ENCODE peak calls at places on chromosomes 6 and 20, in ten cellular contexts. One of them, this sample, is unnamed.

GRCh38 chr6:139311826-139312225 is 20.0 kb upstream of the TXLNB start:
- DNase-seq in prostate gland: no peak
- DNase-seq in posterior vena cava: no peak
- DNase-seq in Jurkat, Clone E6-1: no peak
- DNase-seq in neural crest cell: no peak
- DNase-seq in RWPE1: no peak
- DNase-seq in A172: no peak
- DNase-seq in head of caudate nucleus: no peak
- DNase-seq in GM13976: no peak
- DNase-seq in RWPE2: no peak
- DNase-seq in this sample: no peak

GRCh38 chr6:136129365-136129764 is 120.7 kb downstream of the MTFR2 start:
- DNase-seq in RWPE2: no peak
- DNase-seq in posterior vena cava: no peak
- DNase-seq in A172: no peak
- DNase-seq in GM13976: no peak
- DNase-seq in Jurkat, Clone E6-1: no peak
- DNase-seq in head of caudate nucleus: no peak
- DNase-seq in RWPE1: no peak
- DNase-seq in prostate gland: no peak
- DNase-seq in neural crest cell: no peak
- DNase-seq in this sample: no peak

GRCh38 chr20:24837721-24838456 is 111.2 kb upstream of the CST7 start:
- DNase-seq in prostate gland: no peak
- DNase-seq in GM13976: no peak
- DNase-seq in Jurkat, Clone E6-1: no peak
- DNase-seq in neural crest cell: no peak
- DNase-seq in head of caudate nucleus: no peak
- DNase-seq in posterior vena cava: no peak
- DNase-seq in RWPE1: no peak
- DNase-seq in RWPE2: no peak
- DNase-seq in A172: peak; percentile 71
- DNase-seq in this sample: no peak

GRCh38 chr6:27558028-27558724 is 85.3 kb upstream of the ZNF184 start:
- DNase-seq in RWPE1: no peak
- DNase-seq in A172: no peak
- DNase-seq in Jurkat, Clone E6-1: no peak
- DNase-seq in neural crest cell: no peak
- DNase-seq in RWPE2: no peak
- DNase-seq in prostate gland: no peak
- DNase-seq in posterior vena cava: no peak
- DNase-seq in head of caudate nucleus: no peak
- DNase-seq in GM13976: no peak
- DNase-seq in this sample: no peak

GRCh38 chr6:43060034-43060754 is 763 bp downstream of the KLC4 start:
- DNase-seq in prostate gland: peak; percentile 31
- DNase-seq in GM13976: no peak
- DNase-seq in Jurkat, Clone E6-1: no peak
- DNase-seq in head of caudate nucleus: no peak
- DNase-seq in A172: peak; percentile 18
- DNase-seq in RWPE2: no peak
- DNase-seq in neural crest cell: no peak
- DNase-seq in RWPE1: peak; percentile 44
- DNase-seq in posterior vena cava: no peak
- DNase-seq in this sample: no peak

GRCh38 chr6:159098636-159099106 is 53.9 kb upstream of the TAGAP start:
- DNase-seq in posterior vena cava: no peak
- DNase-seq in head of caudate nucleus: no peak
- DNase-seq in Jurkat, Clone E6-1: no peak
- DNase-seq in RWPE2: no peak
- DNase-seq in GM13976: no peak
- DNase-seq in neural crest cell: no peak
- DNase-seq in A172: no peak
- DNase-seq in RWPE1: no peak
- DNase-seq in prostate gland: no peak
- DNase-seq in this sample: peak; percentile 39

GRCh38 chr6:21228411-21228810 is 365.1 kb upstream of the SOX4 start:
- DNase-seq in prostate gland: no peak
- DNase-seq in RWPE2: no peak
- DNase-seq in A172: no peak
- DNase-seq in head of caudate nucleus: no peak
- DNase-seq in RWPE1: peak; percentile 45
- DNase-seq in posterior vena cava: no peak
- DNase-seq in GM13976: no peak
- DNase-seq in neural crest cell: no peak
- DNase-seq in Jurkat, Clone E6-1: no peak
- DNase-seq in this sample: no peak

GRCh38 chr6:123215211-123215610 is 219.2 kb downstream of the CLVS2 start:
- DNase-seq in RWPE2: no peak
- DNase-seq in prostate gland: no peak
- DNase-seq in A172: no peak
- DNase-seq in Jurkat, Clone E6-1: no peak
- DNase-seq in posterior vena cava: no peak
- DNase-seq in head of caudate nucleus: no peak
- DNase-seq in RWPE1: no peak
- DNase-seq in neural crest cell: no peak
- DNase-seq in GM13976: no peak
- DNase-seq in this sample: no peak

GRCh38 chr6:158663465-158664167 is 13.8 kb downstream of the SYTL3 start:
- DNase-seq in head of caudate nucleus: no peak
- DNase-seq in A172: no peak
- DNase-seq in posterior vena cava: no peak
- DNase-seq in RWPE1: no peak
- DNase-seq in Jurkat, Clone E6-1: no peak
- DNase-seq in prostate gland: peak; percentile 87
- DNase-seq in GM13976: no peak
- DNase-seq in neural crest cell: no peak
- DNase-seq in RWPE2: no peak
- DNase-seq in this sample: no peak

GRCh38 chr6:53295176-53295575 is 53.6 kb downstream of the ELOVL5 start:
- DNase-seq in Jurkat, Clone E6-1: no peak
- DNase-seq in GM13976: no peak
- DNase-seq in A172: no peak
- DNase-seq in RWPE2: no peak
- DNase-seq in posterior vena cava: no peak
- DNase-seq in RWPE1: no peak
- DNase-seq in head of caudate nucleus: no peak
- DNase-seq in neural crest cell: no peak
- DNase-seq in prostate gland: no peak
- DNase-seq in this sample: no peak

GRCh38 chr6:134352786-134353480 is 35.0 kb upstream of the SGK1 start:
- DNase-seq in RWPE1: no peak
- DNase-seq in neural crest cell: no peak
- DNase-seq in posterior vena cava: no peak
- DNase-seq in head of caudate nucleus: no peak
- DNase-seq in prostate gland: no peak
- DNase-seq in GM13976: no peak
- DNase-seq in Jurkat, Clone E6-1: no peak
- DNase-seq in RWPE2: no peak
- DNase-seq in A172: peak; percentile 70
- DNase-seq in this sample: no peak

GRCh38 chr20:25274481-25274880 is 26.6 kb downstream of the PYGB start:
- DNase-seq in A172: no peak
- DNase-seq in posterior vena cava: peak; percentile 72
- DNase-seq in RWPE1: no peak
- DNase-seq in prostate gland: no peak
- DNase-seq in GM13976: no peak
- DNase-seq in neural crest cell: no peak
- DNase-seq in Jurkat, Clone E6-1: no peak
- DNase-seq in RWPE2: peak; percentile 58
- DNase-seq in head of caudate nucleus: no peak
- DNase-seq in this sample: no peak

GRCh38 chr6:26536571-26537159 is 1.5 kb upstream of the HMGN4 start:
- DNase-seq in prostate gland: no peak
- DNase-seq in head of caudate nucleus: no peak
- DNase-seq in RWPE1: no peak
- DNase-seq in RWPE2: no peak
- DNase-seq in GM13976: peak; percentile 49
- DNase-seq in posterior vena cava: no peak
- DNase-seq in neural crest cell: no peak
- DNase-seq in Jurkat, Clone E6-1: peak; percentile 73
- DNase-seq in A172: peak; percentile 25
- DNase-seq in this sample: peak; percentile 91

GRCh38 chr6:41039060-41039998 is at the start of gene UNC5CL:
- DNase-seq in posterior vena cava: no peak
- DNase-seq in A172: peak; percentile 33
- DNase-seq in GM13976: peak; percentile 79
- DNase-seq in head of caudate nucleus: peak; percentile 40
- DNase-seq in RWPE2: no peak
- DNase-seq in RWPE1: peak; percentile 39
- DNase-seq in neural crest cell: peak; percentile 33
- DNase-seq in Jurkat, Clone E6-1: peak; percentile 32
- DNase-seq in prostate gland: peak; percentile 29
- DNase-seq in this sample: peak; percentile 51

GRCh38 chr6:34318492-34319470 is 70.0 kb upstream of the SMIM29 start:
- DNase-seq in prostate gland: no peak
- DNase-seq in RWPE2: no peak
- DNase-seq in Jurkat, Clone E6-1: no peak
- DNase-seq in neural crest cell: no peak
- DNase-seq in head of caudate nucleus: no peak
- DNase-seq in A172: no peak
- DNase-seq in GM13976: no peak
- DNase-seq in posterior vena cava: no peak
- DNase-seq in RWPE1: no peak
- DNase-seq in this sample: no peak

GRCh38 chr6:36609582-36609981 is 15.4 kb downstream of the SRSF3 start:
- DNase-seq in GM13976: no peak
- DNase-seq in Jurkat, Clone E6-1: no peak
- DNase-seq in prostate gland: no peak
- DNase-seq in posterior vena cava: no peak
- DNase-seq in RWPE2: no peak
- DNase-seq in head of caudate nucleus: no peak
- DNase-seq in neural crest cell: no peak
- DNase-seq in A172: no peak
- DNase-seq in RWPE1: no peak
- DNase-seq in this sample: peak; percentile 72

GRCh38 chr6:11868392-11868791 is 89.8 kb upstream of the ADTRP start:
- DNase-seq in GM13976: no peak
- DNase-seq in head of caudate nucleus: no peak
- DNase-seq in RWPE1: no peak
- DNase-seq in RWPE2: no peak
- DNase-seq in neural crest cell: no peak
- DNase-seq in A172: no peak
- DNase-seq in Jurkat, Clone E6-1: no peak
- DNase-seq in prostate gland: no peak
- DNase-seq in posterior vena cava: no peak
- DNase-seq in this sample: no peak

GRCh38 chr20:59821201-59821600 is 112.2 kb downstream of the SYCP2 start:
- DNase-seq in RWPE2: peak; percentile 54
- DNase-seq in head of caudate nucleus: no peak
- DNase-seq in A172: no peak
- DNase-seq in RWPE1: no peak
- DNase-seq in neural crest cell: no peak
- DNase-seq in posterior vena cava: peak; percentile 36
- DNase-seq in Jurkat, Clone E6-1: no peak
- DNase-seq in prostate gland: no peak
- DNase-seq in GM13976: peak; percentile 8
- DNase-seq in this sample: no peak